ENCODE peak calls at places on chromosomes 1 and 21, in five cellular contexts. Y is CD4-positive, alpha-beta T cell; M is mucosa of descending colon; P is stimulated activated CD8-positive, alpha-beta memory T cell treated with anti-CD3 and anti-CD28 coated beads, Interleukin-4, amount 100 ng/mL, for 1 hour; Q is heart right ventricle. N is an unnamed sample.

GRCh38 chr1:55359611-55360010 is 144.4 kb upstream of the USP24 start:
- DNase-seq in P (no peak), Y (no peak), M (no peak), Q (no peak), N (no peak)

GRCh38 chr1:67647036-67647798 is 37.8 kb upstream of the GADD45A start:
- DNase-seq in Q (peak), M (peak), Y (no peak), P (no peak), N (no peak)

GRCh38 chr1:210232524-210233215 is at the start of gene SERTAD4:
- DNase-seq in Q (no peak), Y (no peak), P (no peak), M (peak), N (no peak)

GRCh38 chr21:18743523-18743922 is 339.9 kb upstream of the TMPRSS15 start:
- DNase-seq in P (no peak), Y (no peak), Q (no peak), M (no peak), N (no peak)

GRCh38 chr1:96843601-96844000 is 122.0 kb downstream of the PTBP2 start:
- DNase-seq in Q (no peak), Y (no peak), P (no peak), M (no peak), N (no peak)

GRCh38 chr1:25569599-25570458 is 26.4 kb downstream of the LDLRAP1 start:
- DNase-seq in Q (no peak), P (no peak), Y (no peak), M (no peak), N (no peak)

GRCh38 chr1:245169391-245169790 is 14.6 kb downstream of the KIF26B start:
- DNase-seq in P (no peak), M (no peak), Q (no peak), Y (no peak), N (no peak)

GRCh38 chr21:17673261-17674020 is 60.7 kb upstream of the BTG3 start:
- DNase-seq in Y (no peak), Q (no peak), P (no peak), M (no peak), N (no peak)

GRCh38 chr1:11281518-11282331 is 8.7 kb downstream of the UBIAD1 start:
- DNase-seq in Q (no peak), M (no peak), Y (no peak), P (no peak), N (no peak)

GRCh38 chr1:187226396-187226795 is 397.6 kb downstream of the PLA2G4A start:
- DNase-seq in P (no peak), Q (no peak), M (no peak), Y (no peak), N (no peak)

GRCh38 chr1:24936688-24937087 is 6.6 kb upstream of the RUNX3 start:
- DNase-seq in Q (no peak), M (peak), P (no peak), Y (no peak), N (no peak)

GRCh38 chr1:87335175-87335992 is 6.7 kb downstream of the LMO4 start:
- DNase-seq in M (peak), Y (peak), Q (peak), P (peak), N (no peak)

GRCh38 chr1:67748147-67748546 is 63.1 kb downstream of the GADD45A start:
- DNase-seq in Y (no peak), Q (no peak), M (no peak), P (no peak), N (no peak)

GRCh38 chr1:118154220-118154619 is 30.8 kb downstream of the SPAG17 start:
- DNase-seq in Y (no peak), P (no peak), Q (no peak), M (no peak), N (no peak)

GRCh38 chr1:11337536-11338350 is 64.7 kb downstream of the UBIAD1 start:
- DNase-seq in M (peak), P (peak), Y (peak), Q (peak), N (no peak)

GRCh38 chr1:244837597-244838258 is 2.3 kb downstream of the COX20 start:
- DNase-seq in P (no peak), M (no peak), Q (no peak), Y (no peak), N (no peak)

GRCh38 chr1:158145173-158145719 is 35.4 kb upstream of the CD1D start:
- DNase-seq in Q (peak), P (no peak), M (no peak), Y (no peak), N (no peak)

GRCh38 chr21:26095131-26095530 is 75.4 kb downstream of the APP start:
- DNase-seq in Y (no peak), P (no peak), M (no peak), Q (no peak), N (no peak)

GRCh38 chr1:13702425-13703127 is 2.6 kb downstream of the PRDM2 start:
- DNase-seq in Q (no peak), Y (peak), M (peak), P (peak), N (no peak)

GRCh38 chr21:34351786-34352241 is 12.0 kb upstream of the KCNE2 start:
- DNase-seq in P (peak), M (peak), Y (no peak), Q (peak), N (peak)

GRCh38 chr1:87851490-87851889 is 522.8 kb downstream of the LMO4 start:
- DNase-seq in M (no peak), Q (no peak), P (no peak), Y (no peak), N (no peak)

GRCh38 chr1:201138311-201138840 is 11.4 kb upstream of the ASCL5 start:
- DNase-seq in P (no peak), Y (no peak), Q (no peak), M (no peak), N (no peak)

GRCh38 chr1:172973424-172973823 is 77.3 kb downstream of the TNFSF18 start:
- DNase-seq in Q (no peak), P (no peak), M (no peak), Y (no peak), N (peak)

GRCh38 chr1:230768903-230769570 is 21.8 kb downstream of the CAPN9 start:
- DNase-seq in M (no peak), Y (no peak), P (no peak), Q (no peak), N (no peak)

GRCh38 chr1:203986887-203987461 is 85.9 kb upstream of the SOX13 start:
- DNase-seq in Q (no peak), P (no peak), M (no peak), Y (no peak), N (no peak)

GRCh38 chr1:84133479-84133878 is 10.6 kb upstream of the PRKACB start:
- DNase-seq in P (no peak), Y (no peak), Q (no peak), M (no peak), N (no peak)

GRCh38 chr1:216034506-216034905 is 388.7 kb downstream of the USH2A start:
- DNase-seq in Y (no peak), M (no peak), Q (no peak), P (no peak), N (no peak)

GRCh38 chr21:41921089-41921819 is 32.6 kb downstream of the C2CD2 start:
- DNase-seq in Y (no peak), M (no peak), P (no peak), Q (no peak), N (no peak)

GRCh38 chr1:187013582-187014200 is 184.9 kb downstream of the PLA2G4A start:
- DNase-seq in M (no peak), Y (no peak), P (no peak), Q (no peak), N (no peak)

GRCh38 chr21:46220847-46221246 is 7.7 kb downstream of the LSS start:
- DNase-seq in Q (no peak), M (no peak), P (no peak), Y (no peak), N (no peak)

GRCh38 chr1:204084247-204084772 is 11.4 kb downstream of the SOX13 start:
- DNase-seq in Q (no peak), Y (no peak), P (no peak), M (peak), N (no peak)

GRCh38 chr1:18004257-18004656 is 103.3 kb upstream of the IGSF21 start:
- DNase-seq in Y (no peak), Q (no peak), P (no peak), M (no peak), N (no peak)

GRCh38 chr1:51669191-51669590 is 52.3 kb downstream of the OSBPL9 start:
- DNase-seq in M (no peak), Y (no peak), Q (no peak), P (no peak), N (no peak)

GRCh38 chr1:4263699-4264098 is 363.6 kb upstream of the C1orf174 start:
- DNase-seq in P (no peak), M (no peak), Y (no peak), Q (no peak), N (no peak)

N was measured in ascending aorta.